ENCODE peak calls at places on chromosomes 13 and 19, in six cellular contexts. Y is HCT116, S is HepG2, C is K562, R is GM12878, N is H1. K is an unnamed sample.

GRCh38 chr13:111858571-111858970 is 208.4 kb upstream of the SOX1 start:
- DNase-seq in Y (no peak), S (no peak), C (no peak), R (no peak), N (no peak), K (no peak)

GRCh38 chr13:47564041-47564440 is 437.0 kb downstream of the SUCLA2 start:
- DNase-seq in Y (no peak), S (peak; percentile 5), C (no peak), R (no peak), N (peak; percentile 50), K (no peak)

GRCh38 chr13:92769064-92769463 is 457.5 kb upstream of the GPC6 start:
- DNase-seq in Y (no peak), S (no peak), C (no peak), R (no peak), N (no peak), K (no peak)

GRCh38 chr13:111539791-111540446 is 219.5 kb downstream of the TEX29 start:
- DNase-seq in Y (no peak), S (no peak), C (no peak), R (no peak), N (no peak), K (no peak)

GRCh38 chr13:102548811-102549210 is 48.0 kb upstream of the TPP2 start:
- DNase-seq in Y (no peak), S (no peak), C (no peak), R (no peak), N (no peak), K (no peak)

GRCh38 chr13:54836273-54836672 is 1807.7 kb downstream of the OLFM4 start:
- DNase-seq in Y (no peak), S (no peak), C (no peak), R (no peak), N (no peak), K (no peak)

GRCh38 chr19:33666196-33666595 is 44.4 kb downstream of the CHST8 start:
- DNase-seq in Y (no peak), S (no peak), C (no peak), R (no peak), N (no peak), K (no peak)

GRCh38 chr19:5941673-5942072 is 27.6 kb downstream of the CAPS start:
- DNase-seq in Y (no peak), S (no peak), C (no peak), R (no peak), N (no peak), K (no peak)

GRCh38 chr13:21616880-21617279 is 12.9 kb upstream of the MICU2 start:
- DNase-seq in Y (no peak), S (peak; percentile 90), C (peak; percentile 16), R (no peak), N (no peak), K (no peak)

GRCh38 chr13:48493076-48493765 is 39.7 kb downstream of the RCBTB2 start:
- DNase-seq in Y (no peak), S (no peak), C (peak; percentile 15), R (no peak), N (no peak), K (no peak)

GRCh38 chr13:98761126-98761978 is 8.9 kb upstream of the SLC15A1 start:
- DNase-seq in Y (no peak), S (peak; percentile 34), C (no peak), R (peak; percentile 11), N (no peak), K (no peak)

GRCh38 chr19:56712609-56713008 is 41.1 kb upstream of the ZNF835 start:
- DNase-seq in Y (no peak), S (no peak), C (no peak), R (no peak), N (no peak), K (peak; percentile 52)

GRCh38 chr19:41479757-41480191 is 36.8 kb downstream of the ERICH4 start:
- DNase-seq in Y (no peak), S (no peak), C (peak; percentile 58), R (no peak), N (no peak), K (no peak)

GRCh38 chr19:42375415-42376176 is 14.5 kb downstream of the CNFN start:
- DNase-seq in Y (no peak), S (no peak), C (no peak), R (no peak), N (no peak), K (no peak)

GRCh38 chr13:56216221-56216620 is 924.5 kb upstream of the PRR20A start:
- DNase-seq in Y (no peak), S (no peak), C (no peak), R (no peak), N (no peak), K (no peak)

GRCh38 chr13:40910324-40911050 is 108.6 kb downstream of the ELF1 start:
- DNase-seq in Y (no peak), S (peak; percentile 21), C (no peak), R (peak; percentile 21), N (no peak), K (no peak)

GRCh38 chr19:6059996-6060599 is 50.2 kb downstream of the RFX2 start:
- DNase-seq in Y (no peak), S (no peak), C (no peak), R (no peak), N (no peak), K (no peak)

GRCh38 chr13:51768378-51768921 is 35.5 kb downstream of the DHRS12 start:
- DNase-seq in Y (no peak), S (no peak), C (no peak), R (no peak), N (peak; percentile 78), K (no peak)

GRCh38 chr13:42398542-42398941 is 126.6 kb downstream of the AKAP11 start:
- DNase-seq in Y (no peak), S (no peak), C (no peak), R (no peak), N (no peak), K (no peak)

GRCh38 chr13:42274386-42275097 is 2.6 kb downstream of the AKAP11 start:
- DNase-seq in Y (no peak), S (no peak), C (no peak), R (no peak), N (no peak), K (no peak)

GRCh38 chr13:34757441-34757840 is 184.6 kb upstream of the NBEA start:
- DNase-seq in Y (no peak), S (no peak), C (no peak), R (no peak), N (no peak), K (no peak)

GRCh38 chr13:34589581-34589980 is 352.5 kb upstream of the NBEA start:
- DNase-seq in Y (no peak), S (no peak), C (no peak), R (no peak), N (no peak), K (no peak)

GRCh38 chr13:105159794-105160193 is 1375.7 kb downstream of the EFNB2 start:
- DNase-seq in Y (no peak), S (no peak), C (no peak), R (no peak), N (no peak), K (no peak)

GRCh38 chr19:18855647-18856384 is 24.1 kb downstream of the UPF1 start:
- DNase-seq in Y (no peak), S (no peak), C (no peak), R (no peak), N (no peak), K (no peak)

GRCh38 chr19:50239916-50240585 is 36.6 kb downstream of the MYH14 start:
- DNase-seq in Y (no peak), S (no peak), C (no peak), R (no peak), N (no peak), K (no peak)
- TF ChIP-seq JUND in Y (no peak), S (no peak), C (no peak), R (no peak), N (no peak), K (no peak)

DNA sequence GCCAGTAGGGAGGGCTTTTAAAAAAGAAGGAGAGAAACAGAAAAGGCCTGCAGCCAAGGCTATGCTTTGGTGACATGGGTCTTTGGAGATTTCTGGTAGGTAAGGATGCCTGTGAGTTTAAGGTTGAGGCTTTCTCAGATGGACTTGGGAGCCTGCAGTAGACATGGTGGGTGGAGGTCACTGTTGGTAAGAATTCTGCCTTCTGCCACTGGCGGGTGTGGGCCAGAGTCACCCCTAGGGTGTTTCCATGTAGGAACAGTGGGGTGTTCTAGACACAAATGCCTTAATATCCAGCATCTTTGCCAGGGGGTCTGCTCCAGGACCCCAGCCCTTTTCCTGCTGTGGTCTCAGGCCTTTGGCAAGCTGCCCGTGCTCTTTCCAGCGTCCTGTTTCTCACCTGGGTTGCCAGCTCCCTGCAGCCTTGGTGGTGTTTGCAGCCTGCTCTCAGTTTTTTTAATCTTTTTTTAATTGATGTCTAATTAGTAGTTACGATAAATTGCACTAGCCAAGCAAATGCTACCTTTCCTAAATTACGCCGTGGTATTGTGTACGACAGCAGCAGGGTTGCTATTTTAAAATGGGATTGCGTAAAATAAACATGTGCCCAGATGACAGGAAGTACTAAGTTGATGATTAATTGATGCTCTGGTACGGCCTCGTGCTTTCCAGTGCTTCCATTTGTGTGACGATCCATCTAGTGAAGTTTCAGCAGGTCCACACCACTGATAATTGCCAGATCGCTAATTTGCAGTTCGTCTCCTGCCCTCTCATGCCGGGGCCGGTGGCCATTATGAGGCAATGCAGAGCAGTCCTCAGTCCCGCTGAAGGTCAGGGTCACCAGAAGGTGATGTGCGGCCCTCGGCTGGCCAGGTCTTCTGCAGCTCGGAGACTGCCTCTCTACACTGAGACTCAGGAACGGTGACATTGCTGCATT is 35.3 kb upstream of the NPAS1 start:
- DNase-seq in Y (no peak), S (peak; percentile 90), C (no peak), R (no peak), N (no peak), K (peak; percentile 74)
- TF ChIP-seq POLR2AphosphoS5 in Y (no peak), S (peak; percentile 32), C (no peak), R (no peak), N (no peak), K (no peak)

DNA sequence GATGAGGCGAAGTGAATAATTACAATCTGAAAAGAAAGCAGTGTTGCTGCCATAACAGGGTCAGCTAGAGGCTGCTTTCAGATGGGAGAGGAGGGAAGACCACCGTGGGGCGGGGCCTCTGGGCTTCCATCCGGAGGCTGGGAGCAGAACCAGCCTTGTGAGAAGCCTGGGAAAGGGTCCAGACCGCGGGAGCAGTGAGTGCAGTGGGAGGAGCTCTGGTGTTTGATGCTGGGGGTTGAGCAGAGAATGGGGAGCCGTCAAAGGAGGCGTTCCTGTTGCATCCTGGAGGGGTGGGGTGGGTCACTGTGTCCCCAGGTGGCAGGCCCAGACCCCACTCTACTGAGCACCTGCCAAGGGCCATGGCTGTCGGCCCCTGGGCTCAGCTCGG is 18.1 kb downstream of the NKPD1 start:
- DNase-seq in Y (no peak), S (no peak), C (no peak), R (no peak), N (no peak), K (no peak)
- TF ChIP-seq JUND in Y (no peak), S (no peak), C (no peak), R (no peak), N (no peak), K (no peak)

DNA sequence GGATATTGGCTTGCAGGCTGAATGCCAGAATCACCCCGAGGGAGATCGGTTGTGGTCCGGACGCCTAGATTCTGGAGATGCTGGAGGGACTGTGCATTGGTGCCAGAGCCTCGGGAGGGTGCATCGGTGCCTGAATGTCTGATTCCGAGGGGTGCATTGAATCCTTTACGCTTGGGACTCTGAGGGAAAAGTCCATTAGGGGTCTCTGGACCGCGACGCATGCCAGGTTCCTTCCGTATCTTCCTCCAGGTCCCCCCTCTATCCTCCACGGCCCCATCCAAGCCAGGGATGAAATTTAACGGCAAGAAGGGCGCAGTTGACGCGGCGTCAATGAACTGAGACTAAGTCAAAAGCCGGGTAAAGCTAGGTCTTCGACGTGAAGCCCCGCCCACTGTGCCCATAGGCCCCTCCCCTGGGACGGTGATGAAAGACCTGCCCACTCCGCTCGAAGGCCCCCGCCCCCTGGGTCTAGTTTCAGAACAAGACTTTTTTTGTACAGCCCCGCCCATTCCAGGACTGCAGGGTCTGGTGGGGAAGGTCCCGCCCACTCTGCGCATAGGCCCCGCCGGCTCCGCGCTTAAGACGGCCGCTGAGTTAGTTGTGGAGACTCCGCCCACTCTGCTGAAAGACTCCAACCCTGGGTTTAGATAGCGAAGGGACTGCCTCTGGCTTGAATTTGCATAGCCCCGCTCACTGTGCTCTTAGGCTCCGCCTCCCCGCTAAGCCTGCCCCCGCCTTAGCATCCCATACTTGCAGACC is 737 bp downstream of the ZNF575 start:
- DNase-seq in Y (peak; percentile 98), S (peak; percentile 34), C (peak; percentile 100), R (no peak), N (peak; percentile 98), K (peak; percentile 97)
- TF ChIP-seq POLR2AphosphoS5 in Y (no peak), S (no peak), C (no peak), R (no peak), N (no peak), K (no peak)

K was measured in SK-N-SH.